ENCODE peak calls at places on chromosomes 7 and 10, in ten cellular contexts. W is CD8-positive, alpha-beta T cell; B is naive thymus-derived CD4-positive, alpha-beta T cell; C is lower lobe of right lung; I is cardiac muscle cell; K is ovary; A is Panc1; S is pancreas; V is CD8-positive, alpha-beta memory T cell; D is colonic mucosa. T is an unnamed sample.

GRCh38 chr10:133454204-133454893 is 604 bp downstream of the SCART1 start:
- DNase-seq in W (no peak), B (no peak), C (no peak), I (no peak), K (no peak), A (no peak), S (no peak), V (no peak), D (no peak), T (no peak)

GRCh38 chr10:58282615-58283014 is 13.7 kb downstream of the CISD1 start:
- DNase-seq in W (no peak), B (no peak), C (no peak), I (no peak), K (no peak), A (no peak), S (no peak), V (no peak), D (no peak), T (no peak)

GRCh38 chr7:97187067-97187466 is 69.6 kb downstream of the SDHAF3 start:
- DNase-seq in W (no peak), B (no peak), C (no peak), I (no peak), K (no peak), A (no peak), S (no peak), V (no peak), D (no peak), T (no peak)

GRCh38 chr10:72049969-72050781 is 38.2 kb downstream of the SPOCK2 start:
- DNase-seq in W (no peak), B (no peak), C (no peak), I (no peak), K (no peak), A (no peak), S (no peak), V (no peak), D (no peak), T (peak; percentile 86)

GRCh38 chr7:3805151-3805550 is 504.1 kb downstream of the SDK1 start:
- DNase-seq in W (no peak), B (no peak), C (no peak), I (no peak), K (no peak), A (no peak), S (no peak), V (no peak), D (no peak), T (no peak)

GRCh38 chr10:102413053-102413705 is 5.4 kb downstream of the PSD start:
- DNase-seq in W (no peak), B (no peak), C (no peak), I (no peak), K (no peak), A (no peak), S (no peak), V (no peak), D (no peak), T (peak; percentile 95)

GRCh38 chr10:110868981-110869380 is 2.7 kb upstream of the PDCD4 start:
- DNase-seq in W (peak; percentile 59), B (no peak), C (no peak), I (no peak), K (no peak), A (no peak), S (no peak), V (peak; percentile 57), D (no peak), T (no peak)

GRCh38 chr10:88538038-88538437 is 45.1 kb downstream of the RNLS start:
- DNase-seq in W (no peak), B (no peak), C (no peak), I (no peak), K (no peak), A (no peak), S (no peak), V (no peak), D (no peak), T (no peak)

GRCh38 chr10:114957673-114958072 is 19.7 kb downstream of the TRUB1 start:
- DNase-seq in W (no peak), B (no peak), C (no peak), I (no peak), K (no peak), A (no peak), S (no peak), V (no peak), D (no peak), T (no peak)

GRCh38 chr10:70735161-70735560 is 50.0 kb downstream of the TBATA start:
- DNase-seq in W (no peak), B (no peak), C (no peak), I (no peak), K (no peak), A (no peak), S (no peak), V (no peak), D (no peak), T (no peak)

GRCh38 chr10:116511365-116511764 is 34.4 kb upstream of the PNLIP start:
- DNase-seq in W (no peak), B (no peak), C (no peak), I (no peak), K (no peak), A (no peak), S (no peak), V (no peak), D (no peak), T (no peak)

GRCh38 chr7:33192695-33193291 is 63.4 kb downstream of the BBS9 start:
- DNase-seq in W (no peak), B (no peak), C (no peak), I (no peak), K (no peak), A (no peak), S (no peak), V (no peak), D (no peak), T (no peak)

GRCh38 chr10:124641282-124642075 is 102.7 kb downstream of the FAM53B start:
- DNase-seq in W (peak; percentile 64), B (no peak), C (no peak), I (no peak), K (peak; percentile 70), A (no peak), S (no peak), V (peak; percentile 30), D (no peak), T (no peak)

GRCh38 chr10:63700209-63700934 is 179.2 kb downstream of the REEP3 start:
- DNase-seq in W (no peak), B (no peak), C (no peak), I (no peak), K (no peak), A (peak; percentile 87), S (no peak), V (no peak), D (no peak), T (no peak)

GRCh38 chr7:158011941-158012340 is 575.7 kb downstream of the PTPRN2 start:
- DNase-seq in W (no peak), B (no peak), C (no peak), I (no peak), K (no peak), A (no peak), S (no peak), V (no peak), D (no peak), T (no peak)

GRCh38 chr10:74145133-74145532 is 5.5 kb downstream of the AP3M1 start:
- DNase-seq in W (no peak), B (no peak), C (no peak), I (no peak), K (no peak), A (no peak), S (no peak), V (no peak), D (no peak), T (no peak)
- H3K4me3 ChIP-seq in W (no peak overlapping the region), B (no peak overlapping the region), C (no peak overlapping the region), I (no peak overlapping the region), K (no peak overlapping the region), A (no peak overlapping the region), S (no peak overlapping the region), V (no peak overlapping the region), D (no peak overlapping the region), T (no peak overlapping the region)

GRCh38 chr7:326273-326672 is 36.3 kb downstream of the FOXL3 start:
- DNase-seq in W (no peak), B (no peak), C (peak; percentile 28), I (no peak), K (no peak), A (no peak), S (no peak), V (no peak), D (no peak), T (no peak)
- H3K27me3 ChIP-seq in W (no peaks in the 10 kb centered on the region), B (no peaks in the 10 kb centered on the region), C (no peaks in the 10 kb centered on the region), I (peaks cover 13% of the 10 kb centered on the region), K (no peaks in the 10 kb centered on the region), A (no peaks in the 10 kb centered on the region), S (no peaks in the 10 kb centered on the region), V (peaks cover 3% of the 10 kb centered on the region), D (no peaks in the 10 kb centered on the region), T (no peaks in the 10 kb centered on the region)

DNA sequence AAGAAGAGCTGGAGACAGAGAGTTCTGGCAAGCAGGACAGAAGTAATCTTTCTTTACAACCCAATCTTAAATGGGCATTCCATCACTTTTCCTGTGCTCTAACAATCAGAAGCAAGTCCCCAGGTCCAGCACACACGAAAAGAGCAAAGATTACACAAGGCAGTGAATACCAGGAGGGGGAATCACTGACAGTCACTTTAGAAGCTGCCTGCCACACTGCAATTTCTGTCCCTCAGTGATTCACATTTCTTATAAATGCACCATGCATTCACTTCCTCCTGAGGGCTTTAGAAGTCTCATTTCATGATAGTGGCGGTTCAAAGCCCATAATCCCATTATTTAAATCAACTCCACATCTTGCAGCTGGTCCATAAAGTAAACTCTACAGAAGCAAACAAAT is 362.5 kb downstream of the POM121L12 start:
- DNase-seq in W (no peak), B (no peak), C (no peak), I (no peak), K (no peak), A (no peak), S (no peak), V (no peak), D (no peak), T (no peak)
- H3K36me3 ChIP-seq in W (no peaks in the 10 kb centered on the region), B (no peaks in the 10 kb centered on the region), C (no peaks in the 10 kb centered on the region), I (no peaks in the 10 kb centered on the region), K (no peaks in the 10 kb centered on the region), A (no peaks in the 10 kb centered on the region), S (no peaks in the 10 kb centered on the region), V (no peaks in the 10 kb centered on the region), D (no peaks in the 10 kb centered on the region), T (no peaks in the 10 kb centered on the region)

GRCh38 chr7:45027774-45028114 is 27.7 kb downstream of the CCM2 start:
- DNase-seq in W (no peak), B (no peak), C (no peak), I (no peak), K (no peak), A (no peak), S (no peak), V (no peak), D (no peak), T (no peak)

GRCh38 chr7:45026984-45027773 is 27.2 kb downstream of the CCM2 start:
- DNase-seq in W (peak; percentile 46), B (no peak), C (no peak), I (no peak), K (no peak), A (no peak), S (no peak), V (no peak), D (no peak), T (no peak)

GRCh38 chr7:45031829-45032228 is 31.8 kb downstream of the CCM2 start:
- DNase-seq in W (no peak), B (no peak), C (no peak), I (no peak), K (no peak), A (no peak), S (no peak), V (no peak), D (no peak), T (peak; percentile 33)

GRCh38 chr7:45028138-45028919 is 28.3 kb downstream of the CCM2 start:
- DNase-seq in W (peak; percentile 38), B (no peak), C (no peak), I (no peak), K (no peak), A (no peak), S (no peak), V (no peak), D (no peak), T (no peak)

GRCh38 chr7:45028920-45029344 is 28.9 kb downstream of the CCM2 start:
- DNase-seq in W (no peak), B (no peak), C (no peak), I (no peak), K (no peak), A (no peak), S (no peak), V (no peak), D (no peak), T (no peak)
- H3K4me3 ChIP-seq in W (peak overlapping the region; percentile 74), B (peak overlapping the region; percentile 87), C (peak overlapping the region; percentile 50), I (no peak overlapping the region), K (no peak overlapping the region), A (no peak overlapping the region), S (no peak overlapping the region), V (peak overlapping the region; percentile 100), D (peak overlapping the region; percentile 23), T (no peak overlapping the region)